ENCODE peak calls at places on chromosomes 13 and 19, in five cellular contexts. One of them, this sample, is unnamed.

GRCh38 chr19:33644284-33644836 is 22.6 kb downstream of the CHST8 start:
- DNase-seq in GF-D8: no peak
- DNase-seq in substantia nigra: no peak
- DNase-seq in astrocyte: no peak
- DNase-seq in ACHN: no peak
- DNase-seq in this sample: no peak

GRCh38 chr19:17488593-17489391 is 18.5 kb downstream of the SLC27A1 start:
- DNase-seq in ACHN: no peak
- DNase-seq in substantia nigra: no peak
- DNase-seq in GF-D8: peak
- DNase-seq in astrocyte: no peak
- DNase-seq in this sample: no peak

GRCh38 chr13:79281335-79281734 is 124.7 kb downstream of the RBM26 start:
- DNase-seq in GF-D8: no peak
- DNase-seq in ACHN: no peak
- DNase-seq in astrocyte: no peak
- DNase-seq in substantia nigra: no peak
- DNase-seq in this sample: no peak

GRCh38 chr19:54425382-54425723 is 10.1 kb downstream of the TTYH1 start:
- DNase-seq in GF-D8: no peak
- DNase-seq in substantia nigra: no peak
- DNase-seq in ACHN: no peak
- DNase-seq in astrocyte: no peak
- DNase-seq in this sample: no peak

GRCh38 chr19:57171551-57172081 is 4.3 kb upstream of the DUXA start:
- DNase-seq in ACHN: no peak
- DNase-seq in astrocyte: peak
- DNase-seq in substantia nigra: peak
- DNase-seq in GF-D8: peak
- DNase-seq in this sample: no peak

GRCh38 chr19:53333071-53333465 is 481 bp upstream of the ZNF845 start:
- DNase-seq in substantia nigra: peak
- DNase-seq in astrocyte: no peak
- DNase-seq in ACHN: no peak
- DNase-seq in GF-D8: no peak
- DNase-seq in this sample: peak

GRCh38 chr19:6593651-6594416 is 2.9 kb upstream of the CD70 start:
- DNase-seq in GF-D8: no peak
- DNase-seq in ACHN: no peak
- DNase-seq in astrocyte: no peak
- DNase-seq in substantia nigra: no peak
- DNase-seq in this sample: no peak

GRCh38 chr19:35266149-35266903 is 2.4 kb upstream of the USF2 start:
- DNase-seq in astrocyte: no peak
- DNase-seq in ACHN: no peak
- DNase-seq in substantia nigra: no peak
- DNase-seq in GF-D8: no peak
- DNase-seq in this sample: no peak

GRCh38 chr19:35127871-35128270 is 7.0 kb downstream of the LGI4 start:
- DNase-seq in substantia nigra: no peak
- DNase-seq in ACHN: no peak
- DNase-seq in astrocyte: no peak
- DNase-seq in GF-D8: no peak
- DNase-seq in this sample: no peak

GRCh38 chr19:46076951-46077814 is 36.4 kb upstream of the IGFL4 start:
- DNase-seq in astrocyte: peak
- DNase-seq in GF-D8: peak
- DNase-seq in ACHN: peak
- DNase-seq in substantia nigra: peak
- DNase-seq in this sample: no peak

GRCh38 chr13:97225533-97225932 is 3.4 kb downstream of the MBNL2 start:
- DNase-seq in ACHN: peak
- DNase-seq in GF-D8: no peak
- DNase-seq in astrocyte: no peak
- DNase-seq in substantia nigra: no peak
- DNase-seq in this sample: no peak

GRCh38 chr19:46404884-46405658 is 8.3 kb downstream of the CCDC8 start:
- DNase-seq in GF-D8: peak
- DNase-seq in astrocyte: no peak
- DNase-seq in substantia nigra: no peak
- DNase-seq in ACHN: peak
- DNase-seq in this sample: no peak

GRCh38 chr19:31118292-31118925 is 230.8 kb downstream of the TSHZ3 start:
- DNase-seq in GF-D8: no peak
- DNase-seq in ACHN: no peak
- DNase-seq in astrocyte: no peak
- DNase-seq in substantia nigra: no peak
- DNase-seq in this sample: no peak

GRCh38 chr13:112055417-112056206 is 11.3 kb upstream of the SOX1 start:
- DNase-seq in substantia nigra: no peak
- DNase-seq in ACHN: no peak
- DNase-seq in GF-D8: no peak
- DNase-seq in astrocyte: no peak
- DNase-seq in this sample: no peak

GRCh38 chr19:35294328-35294727 is 2.4 kb downstream of the MAG start:
- DNase-seq in ACHN: no peak
- DNase-seq in astrocyte: no peak
- DNase-seq in substantia nigra: no peak
- DNase-seq in GF-D8: no peak
- DNase-seq in this sample: no peak

GRCh38 chr13:47455581-47455980 is 545.5 kb downstream of the SUCLA2 start:
- DNase-seq in astrocyte: no peak
- DNase-seq in GF-D8: no peak
- DNase-seq in ACHN: no peak
- DNase-seq in substantia nigra: no peak
- DNase-seq in this sample: no peak

GRCh38 chr13:112078216-112078615 is 11.3 kb downstream of the SOX1 start:
- DNase-seq in GF-D8: no peak
- DNase-seq in astrocyte: no peak
- DNase-seq in substantia nigra: no peak
- DNase-seq in ACHN: no peak
- DNase-seq in this sample: no peak